ENCODE peak calls at places on chromosomes 3 and 15, in eight cellular contexts. One of them, this sample, is unnamed.

GRCh38 chr15:38660726-38661125 is 96.1 kb upstream of the RASGRP1 start:
- DNase-seq in psoas muscle: no peak
- DNase-seq in cardiac fibroblast: no peak
- DNase-seq in mesothelial cell of epicardium: no peak
- DNase-seq in GM20000: no peak
- DNase-seq in GM06990: no peak
- DNase-seq in left ventricle myocardium inferior: no peak
- DNase-seq in CD4-positive, alpha-beta T cell: no peak
- DNase-seq in this sample: no peak

GRCh38 chr3:157574580-157574979 is 71.4 kb upstream of the VEPH1 start:
- DNase-seq in GM06990: no peak
- DNase-seq in mesothelial cell of epicardium: no peak
- DNase-seq in GM20000: no peak
- DNase-seq in left ventricle myocardium inferior: no peak
- DNase-seq in psoas muscle: no peak
- DNase-seq in CD4-positive, alpha-beta T cell: no peak
- DNase-seq in cardiac fibroblast: no peak
- DNase-seq in this sample: no peak

GRCh38 chr3:47429476-47430270 is 46.1 kb downstream of the SCAP start:
- DNase-seq in psoas muscle: peak
- DNase-seq in GM20000: peak
- DNase-seq in GM06990: no peak
- DNase-seq in CD4-positive, alpha-beta T cell: no peak
- DNase-seq in mesothelial cell of epicardium: no peak
- DNase-seq in cardiac fibroblast: no peak
- DNase-seq in left ventricle myocardium inferior: no peak
- DNase-seq in this sample: no peak

GRCh38 chr15:45376300-45376928 is 1.9 kb downstream of the GATM start:
- DNase-seq in left ventricle myocardium inferior: no peak
- DNase-seq in CD4-positive, alpha-beta T cell: no peak
- DNase-seq in cardiac fibroblast: no peak
- DNase-seq in mesothelial cell of epicardium: no peak
- DNase-seq in GM06990: no peak
- DNase-seq in psoas muscle: no peak
- DNase-seq in GM20000: peak
- DNase-seq in this sample: no peak

GRCh38 chr3:61562810-61563613 is 1.6 kb downstream of the PTPRG start:
- DNase-seq in CD4-positive, alpha-beta T cell: no peak
- DNase-seq in left ventricle myocardium inferior: peak
- DNase-seq in cardiac fibroblast: peak
- DNase-seq in mesothelial cell of epicardium: no peak
- DNase-seq in GM06990: peak
- DNase-seq in GM20000: peak
- DNase-seq in psoas muscle: peak
- DNase-seq in this sample: peak

GRCh38 chr3:45112939-45113338 is 33.2 kb downstream of the CDCP1 start:
- DNase-seq in cardiac fibroblast: peak
- DNase-seq in psoas muscle: no peak
- DNase-seq in left ventricle myocardium inferior: no peak
- DNase-seq in GM20000: no peak
- DNase-seq in mesothelial cell of epicardium: no peak
- DNase-seq in GM06990: no peak
- DNase-seq in CD4-positive, alpha-beta T cell: no peak
- DNase-seq in this sample: no peak

GRCh38 chr3:146184616-146185015 is 23.6 kb upstream of the PLOD2 start:
- DNase-seq in CD4-positive, alpha-beta T cell: no peak
- DNase-seq in psoas muscle: no peak
- DNase-seq in left ventricle myocardium inferior: no peak
- DNase-seq in GM06990: no peak
- DNase-seq in GM20000: no peak
- DNase-seq in mesothelial cell of epicardium: no peak
- DNase-seq in cardiac fibroblast: peak
- DNase-seq in this sample: no peak

GRCh38 chr3:154954750-154955149 is 125.4 kb upstream of the MME start:
- DNase-seq in psoas muscle: no peak
- DNase-seq in GM06990: no peak
- DNase-seq in mesothelial cell of epicardium: no peak
- DNase-seq in CD4-positive, alpha-beta T cell: no peak
- DNase-seq in cardiac fibroblast: peak
- DNase-seq in GM20000: no peak
- DNase-seq in left ventricle myocardium inferior: no peak
- DNase-seq in this sample: no peak

DNA sequence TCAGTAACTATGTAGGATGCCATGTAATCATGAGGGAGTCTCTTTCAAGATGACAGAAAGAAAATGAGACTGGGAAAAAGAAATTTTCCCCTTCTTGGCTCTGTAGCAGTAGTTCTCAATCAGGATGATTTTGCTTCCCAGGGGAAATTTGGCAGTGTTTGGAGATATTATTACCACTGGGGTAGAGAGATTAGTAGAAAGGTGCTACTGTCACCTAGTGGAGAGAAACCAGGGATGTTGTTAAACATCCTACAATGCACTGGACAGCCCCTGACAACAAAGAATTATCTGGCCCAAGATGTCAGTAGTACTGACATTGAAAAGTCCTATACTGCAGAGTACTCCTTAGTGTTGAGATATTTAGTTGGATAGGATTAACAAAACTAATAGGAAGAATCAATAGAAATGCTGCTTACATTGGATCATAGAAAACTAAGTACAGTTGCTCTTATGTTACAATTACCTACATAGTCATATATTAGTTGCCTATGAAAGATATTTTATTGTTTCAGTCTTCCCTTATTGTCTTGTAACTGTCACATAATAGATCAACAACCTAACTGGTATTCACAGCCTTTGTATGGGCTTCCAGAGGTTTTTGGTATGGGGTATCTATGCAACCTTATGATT is 433.3 kb downstream of the RAP2B start:
- DNase-seq in GM20000: peak
- DNase-seq in CD4-positive, alpha-beta T cell: no peak
- DNase-seq in left ventricle myocardium inferior: no peak
- DNase-seq in GM06990: no peak
- DNase-seq in cardiac fibroblast: peak
- DNase-seq in psoas muscle: no peak
- DNase-seq in mesothelial cell of epicardium: no peak
- DNase-seq in this sample: peak
- TF ChIP-seq CTCF in GM20000: peak
- TF ChIP-seq CTCF in CD4-positive, alpha-beta T cell: peak
- TF ChIP-seq CTCF in left ventricle myocardium inferior: peak
- TF ChIP-seq CTCF in GM06990: peak
- TF ChIP-seq CTCF in cardiac fibroblast: peak
- TF ChIP-seq CTCF in psoas muscle: peak
- TF ChIP-seq CTCF in mesothelial cell of epicardium: peak
- TF ChIP-seq CTCF in this sample: peak

GRCh38 chr3:65971281-65972252 is 67.2 kb downstream of the MAGI1 start:
- DNase-seq in left ventricle myocardium inferior: no peak
- DNase-seq in CD4-positive, alpha-beta T cell: no peak
- DNase-seq in cardiac fibroblast: no peak
- DNase-seq in GM20000: no peak
- DNase-seq in psoas muscle: no peak
- DNase-seq in mesothelial cell of epicardium: no peak
- DNase-seq in GM06990: no peak
- DNase-seq in this sample: no peak

GRCh38 chr3:65978116-65978515 is 60.6 kb downstream of the MAGI1 start:
- DNase-seq in GM06990: no peak
- DNase-seq in psoas muscle: no peak
- DNase-seq in cardiac fibroblast: peak
- DNase-seq in GM20000: no peak
- DNase-seq in mesothelial cell of epicardium: no peak
- DNase-seq in CD4-positive, alpha-beta T cell: no peak
- DNase-seq in left ventricle myocardium inferior: no peak
- DNase-seq in this sample: no peak

GRCh38 chr3:65972765-65973164 is 66.0 kb downstream of the MAGI1 start:
- DNase-seq in GM20000: no peak
- DNase-seq in CD4-positive, alpha-beta T cell: no peak
- DNase-seq in mesothelial cell of epicardium: no peak
- DNase-seq in psoas muscle: no peak
- DNase-seq in GM06990: no peak
- DNase-seq in cardiac fibroblast: no peak
- DNase-seq in left ventricle myocardium inferior: no peak
- DNase-seq in this sample: no peak

GRCh38 chr3:65975031-65975430 is 63.7 kb downstream of the MAGI1 start:
- DNase-seq in GM06990: no peak
- DNase-seq in cardiac fibroblast: no peak
- DNase-seq in CD4-positive, alpha-beta T cell: no peak
- DNase-seq in left ventricle myocardium inferior: no peak
- DNase-seq in GM20000: no peak
- DNase-seq in mesothelial cell of epicardium: no peak
- DNase-seq in psoas muscle: no peak
- DNase-seq in this sample: no peak

DNA sequence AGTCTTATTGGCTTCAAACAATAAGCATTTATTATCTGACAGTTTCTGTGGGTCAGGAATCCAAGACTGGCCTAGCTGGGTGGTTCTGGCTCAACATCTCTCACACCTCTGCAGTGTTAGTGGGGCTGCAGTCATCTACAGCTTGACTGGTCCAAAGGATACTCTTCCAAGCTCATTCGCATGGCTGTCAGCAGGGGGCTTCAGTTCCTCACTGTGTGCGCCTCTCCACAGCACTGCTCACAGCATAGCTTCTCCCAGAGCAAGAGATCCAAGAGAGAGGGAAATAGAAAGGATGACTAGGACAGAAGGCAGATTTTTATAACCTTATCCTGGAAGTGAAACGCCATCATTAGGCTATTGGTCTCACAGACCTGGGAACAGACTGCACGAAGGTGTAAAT is 64.2 kb downstream of the MAGI1 start:
- DNase-seq in GM06990: no peak
- DNase-seq in left ventricle myocardium inferior: no peak
- DNase-seq in CD4-positive, alpha-beta T cell: no peak
- DNase-seq in GM20000: no peak
- DNase-seq in cardiac fibroblast: peak
- DNase-seq in psoas muscle: no peak
- DNase-seq in mesothelial cell of epicardium: no peak
- DNase-seq in this sample: no peak
- TF ChIP-seq CTCF in GM06990: no peak
- TF ChIP-seq CTCF in left ventricle myocardium inferior: peak
- TF ChIP-seq CTCF in CD4-positive, alpha-beta T cell: no peak
- TF ChIP-seq CTCF in GM20000: no peak
- TF ChIP-seq CTCF in cardiac fibroblast: peak
- TF ChIP-seq CTCF in psoas muscle: no peak
- TF ChIP-seq CTCF in mesothelial cell of epicardium: no peak
- TF ChIP-seq CTCF in this sample: no peak

GRCh38 chr15:29665441-29665985 is 156.8 kb downstream of the TJP1 start:
- DNase-seq in cardiac fibroblast: peak
- DNase-seq in psoas muscle: no peak
- DNase-seq in GM20000: no peak
- DNase-seq in left ventricle myocardium inferior: no peak
- DNase-seq in mesothelial cell of epicardium: no peak
- DNase-seq in CD4-positive, alpha-beta T cell: no peak
- DNase-seq in GM06990: no peak
- DNase-seq in this sample: no peak

GRCh38 chr15:29666241-29666640 is 156.0 kb downstream of the TJP1 start:
- DNase-seq in cardiac fibroblast: no peak
- DNase-seq in CD4-positive, alpha-beta T cell: no peak
- DNase-seq in GM06990: no peak
- DNase-seq in GM20000: no peak
- DNase-seq in psoas muscle: no peak
- DNase-seq in left ventricle myocardium inferior: no peak
- DNase-seq in mesothelial cell of epicardium: no peak
- DNase-seq in this sample: no peak

GRCh38 chr15:29669823-29670222 is 152.4 kb downstream of the TJP1 start:
- DNase-seq in left ventricle myocardium inferior: no peak
- DNase-seq in GM06990: no peak
- DNase-seq in GM20000: no peak
- DNase-seq in CD4-positive, alpha-beta T cell: no peak
- DNase-seq in psoas muscle: no peak
- DNase-seq in mesothelial cell of epicardium: no peak
- DNase-seq in cardiac fibroblast: peak
- DNase-seq in this sample: no peak

GRCh38 chr15:29670266-29670665 is 152.0 kb downstream of the TJP1 start:
- DNase-seq in mesothelial cell of epicardium: no peak
- DNase-seq in CD4-positive, alpha-beta T cell: no peak
- DNase-seq in psoas muscle: no peak
- DNase-seq in GM06990: no peak
- DNase-seq in left ventricle myocardium inferior: no peak
- DNase-seq in GM20000: no peak
- DNase-seq in cardiac fibroblast: peak
- DNase-seq in this sample: no peak

DNA sequence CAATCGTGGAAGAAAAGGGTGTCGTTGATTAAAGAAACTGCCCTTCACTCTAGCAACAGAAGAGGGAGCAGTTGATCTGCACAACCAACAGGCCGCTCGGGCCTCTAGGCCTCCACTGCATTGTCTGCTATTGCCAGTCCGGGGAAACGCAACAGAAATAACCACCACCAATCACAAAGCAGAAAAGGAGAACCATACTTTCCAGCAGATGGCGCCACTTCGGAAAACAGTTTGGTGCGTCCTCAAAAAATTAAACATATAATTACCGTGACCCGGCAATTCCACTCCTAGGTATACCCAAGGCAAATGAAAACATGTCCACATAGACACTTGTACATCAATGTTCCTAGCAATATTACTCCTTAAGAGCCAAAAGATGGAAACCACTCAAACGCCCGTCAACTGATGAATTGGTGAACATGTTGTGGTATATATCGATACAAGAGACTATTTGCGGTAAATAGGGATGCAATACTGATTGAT is 154.1 kb downstream of the TJP1 start:
- DNase-seq in mesothelial cell of epicardium: no peak
- DNase-seq in GM06990: no peak
- DNase-seq in cardiac fibroblast: peak
- DNase-seq in left ventricle myocardium inferior: no peak
- DNase-seq in GM20000: no peak
- DNase-seq in CD4-positive, alpha-beta T cell: no peak
- DNase-seq in psoas muscle: no peak
- DNase-seq in this sample: no peak
- TF ChIP-seq CTCF in mesothelial cell of epicardium: peak
- TF ChIP-seq CTCF in GM06990: peak
- TF ChIP-seq CTCF in cardiac fibroblast: peak
- TF ChIP-seq CTCF in left ventricle myocardium inferior: peak
- TF ChIP-seq CTCF in GM20000: peak
- TF ChIP-seq CTCF in CD4-positive, alpha-beta T cell: no peak
- TF ChIP-seq CTCF in psoas muscle: peak
- TF ChIP-seq CTCF in this sample: no peak

GRCh38 chr3:40291471-40291870 is 18.0 kb upstream of the EIF1B start:
- DNase-seq in cardiac fibroblast: no peak
- DNase-seq in GM06990: no peak
- DNase-seq in left ventricle myocardium inferior: no peak
- DNase-seq in GM20000: no peak
- DNase-seq in CD4-positive, alpha-beta T cell: no peak
- DNase-seq in mesothelial cell of epicardium: no peak
- DNase-seq in psoas muscle: no peak
- DNase-seq in this sample: no peak

GRCh38 chr3:40281995-40282394 is 27.5 kb upstream of the EIF1B start:
- DNase-seq in cardiac fibroblast: no peak
- DNase-seq in GM20000: no peak
- DNase-seq in left ventricle myocardium inferior: no peak
- DNase-seq in psoas muscle: no peak
- DNase-seq in mesothelial cell of epicardium: no peak
- DNase-seq in GM06990: no peak
- DNase-seq in CD4-positive, alpha-beta T cell: no peak
- DNase-seq in this sample: no peak

GRCh38 chr3:40292637-40293036 is 16.9 kb upstream of the EIF1B start:
- DNase-seq in left ventricle myocardium inferior: no peak
- DNase-seq in psoas muscle: no peak
- DNase-seq in cardiac fibroblast: no peak
- DNase-seq in CD4-positive, alpha-beta T cell: no peak
- DNase-seq in GM20000: no peak
- DNase-seq in GM06990: no peak
- DNase-seq in mesothelial cell of epicardium: no peak
- DNase-seq in this sample: no peak

GRCh38 chr3:40290396-40290795 is 19.1 kb upstream of the EIF1B start:
- DNase-seq in left ventricle myocardium inferior: peak
- DNase-seq in CD4-positive, alpha-beta T cell: no peak
- DNase-seq in GM20000: no peak
- DNase-seq in mesothelial cell of epicardium: no peak
- DNase-seq in cardiac fibroblast: no peak
- DNase-seq in psoas muscle: no peak
- DNase-seq in GM06990: no peak
- DNase-seq in this sample: no peak

GRCh38 chr3:40287248-40287647 is 22.3 kb upstream of the EIF1B start:
- DNase-seq in mesothelial cell of epicardium: no peak
- DNase-seq in left ventricle myocardium inferior: no peak
- DNase-seq in CD4-positive, alpha-beta T cell: no peak
- DNase-seq in GM20000: no peak
- DNase-seq in GM06990: no peak
- DNase-seq in psoas muscle: no peak
- DNase-seq in cardiac fibroblast: no peak
- DNase-seq in this sample: no peak
- TF ChIP-seq CTCF in mesothelial cell of epicardium: no peak
- TF ChIP-seq CTCF in left ventricle myocardium inferior: no peak
- TF ChIP-seq CTCF in CD4-positive, alpha-beta T cell: no peak
- TF ChIP-seq CTCF in GM20000: no peak
- TF ChIP-seq CTCF in GM06990: no peak
- TF ChIP-seq CTCF in psoas muscle: no peak
- TF ChIP-seq CTCF in cardiac fibroblast: no peak
- TF ChIP-seq CTCF in this sample: no peak